ENCODE peak calls at places on chromosomes 11 and 22, in eight cellular contexts. C is MV-4-11, M is mesendoderm, D is HFFc6, E is anterior cingulate cortex, Q is T-helper 17 cell, A is neuronal stem cell, G is EH. X is an unnamed sample.

GRCh38 chr11:26974068-26974790 is 19.7 kb upstream of the FIBIN start:
- DNase-seq in C (no peak), M (peak; percentile 15), D (peak; percentile 73), E (no peak), Q (no peak), A (no peak), G (peak; percentile 88), X (no peak)

GRCh38 chr11:72127923-72128322 is 7.6 kb upstream of the FOLR3 start:
- DNase-seq in C (no peak), M (no peak), D (no peak), E (no peak), Q (no peak), A (no peak), G (no peak), X (no peak)

GRCh38 chr11:133835258-133836075 is 9.8 kb downstream of the SPATA19 start:
- DNase-seq in C (peak; percentile 69), M (peak; percentile 91), D (peak; percentile 25), E (no peak), Q (no peak), A (peak; percentile 78), G (peak; percentile 35), X (no peak)

GRCh38 chr11:14253437-14253836 is 105.5 kb downstream of the RRAS2 start:
- DNase-seq in C (no peak), M (no peak), D (no peak), E (no peak), Q (no peak), A (no peak), G (no peak), X (no peak)

GRCh38 chr11:27328602-27329001 is 34.4 kb downstream of the CCDC34 start:
- DNase-seq in C (no peak), M (peak; percentile 41), D (no peak), E (no peak), Q (no peak), A (no peak), G (no peak), X (no peak)

GRCh38 chr11:77819411-77819920 is 1.1 kb downstream of the RSF1 start:
- DNase-seq in C (peak; percentile 83), M (peak; percentile 96), D (peak; percentile 82), E (peak; percentile 60), Q (peak; percentile 77), A (peak; percentile 77), G (peak; percentile 89), X (peak; percentile 96)

GRCh38 chr11:22703040-22703439 is 36.6 kb downstream of the GAS2 start:
- DNase-seq in C (no peak), M (peak; percentile 76), D (no peak), E (no peak), Q (no peak), A (no peak), G (peak; percentile 25), X (no peak)

GRCh38 chr11:17775507-17776212 is 41.1 kb downstream of the KCNC1 start:
- DNase-seq in C (no peak), M (no peak), D (no peak), E (no peak), Q (no peak), A (no peak), G (no peak), X (no peak)

GRCh38 chr11:121965330-121965729 is 150.7 kb downstream of the BLID start:
- DNase-seq in C (no peak), M (no peak), D (peak; percentile 30), E (no peak), Q (no peak), A (no peak), G (peak; percentile 64), X (no peak)

GRCh38 chr22:22883090-22883727 is 4.4 kb upstream of the IGLL5 start:
- DNase-seq in C (no peak), M (no peak), D (no peak), E (no peak), Q (no peak), A (no peak), G (no peak), X (no peak)

GRCh38 chr11:56841210-56841810 is 92.8 kb upstream of the OR9G4 start:
- DNase-seq in C (peak; percentile 37), M (peak; percentile 68), D (peak; percentile 52), E (no peak), Q (no peak), A (peak; percentile 62), G (peak; percentile 66), X (peak; percentile 35)

GRCh38 chr11:69370984-69371709 is 77.2 kb downstream of the MYEOV start:
- DNase-seq in C (no peak), M (no peak), D (no peak), E (no peak), Q (no peak), A (no peak), G (no peak), X (no peak)

GRCh38 chr22:47022075-47022473 is 259.6 kb downstream of the TBC1D22A start:
- DNase-seq in C (no peak), M (no peak), D (no peak), E (no peak), Q (no peak), A (no peak), G (peak; percentile 11), X (no peak)

GRCh38 chr22:47213571-47214230 is 451.3 kb downstream of the TBC1D22A start:
- DNase-seq in C (peak; percentile 25), M (peak; percentile 32), D (no peak), E (no peak), Q (no peak), A (no peak), G (no peak), X (peak; percentile 28)

GRCh38 chr22:35390933-35391332 is 9.0 kb upstream of the MCM5 start:
- DNase-seq in C (no peak), M (no peak), D (no peak), E (no peak), Q (no peak), A (no peak), G (no peak), X (no peak)

GRCh38 chr22:49767355-49768062 is 60.2 kb downstream of the BRD1 start:
- DNase-seq in C (peak; percentile 53), M (peak; percentile 81), D (peak; percentile 32), E (no peak), Q (peak; percentile 19), A (peak; percentile 39), G (peak; percentile 61), X (peak; percentile 34)

GRCh38 chr11:65414776-65415498 is 7.7 kb upstream of the NEAT1 start:
- DNase-seq in C (no peak), M (no peak), D (no peak), E (no peak), Q (no peak), A (no peak), G (peak; percentile 50), X (peak; percentile 34)

GRCh38 chr11:69881467-69882269 is 62.5 kb upstream of the FGF3 start:
- DNase-seq in C (no peak), M (peak; percentile 53), D (no peak), E (no peak), Q (no peak), A (no peak), G (no peak), X (peak; percentile 21)

GRCh38 chr11:102118937-102119336 is 8.7 kb downstream of the YAP1 start:
- DNase-seq in C (no peak), M (peak; percentile 54), D (no peak), E (no peak), Q (no peak), A (no peak), G (no peak), X (no peak)

X was measured in left lung.